ENCODE peak calls at places on chromosome 12, in seven cellular contexts. One of them, this sample, is unnamed.

GRCh38 chr12:795305-795704 is 42.9 kb downstream of the WNK1 start:
- DNase-seq in GM13977: no peak
- DNase-seq in epithelial cell of esophagus: no peak
- DNase-seq in fibroblast of lung: no peak
- DNase-seq in left ventricle myocardium inferior: no peak
- DNase-seq in A549: no peak
- DNase-seq in psoas muscle: no peak
- DNase-seq in this sample: peak; percentile 92

GRCh38 chr12:39145175-39145999 is 240.0 kb upstream of the CPNE8 start:
- DNase-seq in GM13977: peak; percentile 59
- DNase-seq in fibroblast of lung: peak; percentile 21
- DNase-seq in left ventricle myocardium inferior: peak; percentile 37
- DNase-seq in psoas muscle: peak; percentile 49
- DNase-seq in A549: peak; percentile 77
- DNase-seq in epithelial cell of esophagus: peak; percentile 61
- DNase-seq in this sample: peak; percentile 43

GRCh38 chr12:105271364-105271763 is 35.4 kb upstream of the APPL2 start:
- DNase-seq in fibroblast of lung: no peak
- DNase-seq in epithelial cell of esophagus: no peak
- DNase-seq in psoas muscle: no peak
- DNase-seq in GM13977: no peak
- DNase-seq in A549: no peak
- DNase-seq in left ventricle myocardium inferior: no peak
- DNase-seq in this sample: no peak

GRCh38 chr12:129729170-129729569 is 174.7 kb downstream of the TMEM132D start:
- DNase-seq in A549: no peak
- DNase-seq in left ventricle myocardium inferior: no peak
- DNase-seq in fibroblast of lung: no peak
- DNase-seq in epithelial cell of esophagus: no peak
- DNase-seq in psoas muscle: no peak
- DNase-seq in GM13977: no peak
- DNase-seq in this sample: no peak

GRCh38 chr12:50110762-50111416 is 1.1 kb upstream of the COX14 start:
- DNase-seq in psoas muscle: peak; percentile 79
- DNase-seq in A549: peak; percentile 52
- DNase-seq in fibroblast of lung: no peak
- DNase-seq in GM13977: no peak
- DNase-seq in left ventricle myocardium inferior: peak; percentile 82
- DNase-seq in epithelial cell of esophagus: peak; percentile 18
- DNase-seq in this sample: no peak

GRCh38 chr12:102374190-102374589 is 106.2 kb downstream of the IGF1 start:
- DNase-seq in psoas muscle: no peak
- DNase-seq in fibroblast of lung: peak; percentile 3
- DNase-seq in left ventricle myocardium inferior: no peak
- DNase-seq in GM13977: no peak
- DNase-seq in epithelial cell of esophagus: no peak
- DNase-seq in A549: no peak
- DNase-seq in this sample: no peak

GRCh38 chr12:12333407-12333831 is 16.6 kb downstream of the MANSC1 start:
- DNase-seq in fibroblast of lung: peak; percentile 98
- DNase-seq in epithelial cell of esophagus: peak; percentile 50
- DNase-seq in GM13977: no peak
- DNase-seq in psoas muscle: no peak
- DNase-seq in A549: no peak
- DNase-seq in left ventricle myocardium inferior: no peak
- DNase-seq in this sample: no peak

GRCh38 chr12:12563529-12563928 is 866 bp upstream of the DUSP16 start:
- DNase-seq in left ventricle myocardium inferior: no peak
- DNase-seq in A549: no peak
- DNase-seq in fibroblast of lung: peak; percentile 60
- DNase-seq in psoas muscle: no peak
- DNase-seq in epithelial cell of esophagus: peak; percentile 55
- DNase-seq in GM13977: no peak
- DNase-seq in this sample: no peak

GRCh38 chr12:131452444-131452860 is 258.4 kb upstream of the SFSWAP start:
- DNase-seq in GM13977: peak; percentile 69
- DNase-seq in fibroblast of lung: no peak
- DNase-seq in epithelial cell of esophagus: no peak
- DNase-seq in left ventricle myocardium inferior: no peak
- DNase-seq in psoas muscle: no peak
- DNase-seq in A549: peak; percentile 59
- DNase-seq in this sample: peak; percentile 51

DNA sequence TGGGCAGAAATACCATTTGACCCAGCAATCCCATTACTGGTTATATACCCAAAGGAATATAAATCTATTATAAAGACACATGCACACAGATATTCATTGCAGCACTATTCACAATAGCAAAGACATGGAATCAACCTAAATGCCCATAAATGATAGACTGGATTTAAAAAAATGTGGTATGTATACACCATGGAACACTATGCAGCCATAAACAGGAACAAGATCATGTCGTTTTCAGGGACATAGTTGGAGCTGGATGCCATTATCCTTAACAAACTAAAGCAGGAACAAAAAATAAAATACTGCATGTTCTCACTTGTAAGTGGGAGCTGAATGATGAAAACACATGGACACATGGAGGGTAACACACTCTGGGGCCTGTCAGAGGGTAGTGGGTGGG is 335.6 kb downstream of the BTG1 start:
- DNase-seq in A549: no peak
- DNase-seq in psoas muscle: no peak
- DNase-seq in GM13977: no peak
- DNase-seq in left ventricle myocardium inferior: no peak
- DNase-seq in fibroblast of lung: no peak
- DNase-seq in epithelial cell of esophagus: no peak
- DNase-seq in this sample: no peak
- TF ChIP-seq CTCF in A549: no peak
- TF ChIP-seq CTCF in psoas muscle: no peak
- TF ChIP-seq CTCF in GM13977: no peak
- TF ChIP-seq CTCF in left ventricle myocardium inferior: no peak
- TF ChIP-seq CTCF in fibroblast of lung: no peak
- TF ChIP-seq CTCF in epithelial cell of esophagus: no peak
- TF ChIP-seq CTCF in this sample: no peak

DNA sequence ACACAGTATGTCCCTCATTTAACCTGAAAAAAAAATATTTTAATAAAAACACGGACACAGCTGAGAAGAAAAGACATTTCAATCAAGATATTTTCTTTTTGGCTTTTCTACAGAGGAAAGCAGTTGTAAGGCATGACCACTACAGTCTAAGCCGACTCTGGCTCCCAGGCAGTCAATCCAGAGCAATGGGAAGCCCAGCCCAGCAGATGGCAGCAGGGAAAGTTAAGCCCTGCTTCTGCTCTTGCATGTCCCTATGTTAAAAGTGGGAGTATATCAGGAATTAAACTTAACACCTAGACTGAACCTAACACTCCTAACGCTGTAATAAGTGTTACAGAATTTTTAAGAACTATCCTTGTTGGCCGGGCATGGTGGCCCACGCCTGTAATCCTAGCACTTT is 19.5 kb upstream of the HAL start:
- DNase-seq in fibroblast of lung: peak; percentile 20
- DNase-seq in GM13977: no peak
- DNase-seq in A549: peak; percentile 62
- DNase-seq in psoas muscle: peak; percentile 23
- DNase-seq in epithelial cell of esophagus: peak; percentile 54
- DNase-seq in left ventricle myocardium inferior: peak; percentile 16
- DNase-seq in this sample: no peak
- TF ChIP-seq CTCF in fibroblast of lung: peak; percentile 50
- TF ChIP-seq CTCF in GM13977: no peak
- TF ChIP-seq CTCF in A549: peak; percentile 39
- TF ChIP-seq CTCF in psoas muscle: peak; percentile 37
- TF ChIP-seq CTCF in epithelial cell of esophagus: peak; percentile 61
- TF ChIP-seq CTCF in left ventricle myocardium inferior: peak; percentile 56
- TF ChIP-seq CTCF in this sample: no peak

DNA sequence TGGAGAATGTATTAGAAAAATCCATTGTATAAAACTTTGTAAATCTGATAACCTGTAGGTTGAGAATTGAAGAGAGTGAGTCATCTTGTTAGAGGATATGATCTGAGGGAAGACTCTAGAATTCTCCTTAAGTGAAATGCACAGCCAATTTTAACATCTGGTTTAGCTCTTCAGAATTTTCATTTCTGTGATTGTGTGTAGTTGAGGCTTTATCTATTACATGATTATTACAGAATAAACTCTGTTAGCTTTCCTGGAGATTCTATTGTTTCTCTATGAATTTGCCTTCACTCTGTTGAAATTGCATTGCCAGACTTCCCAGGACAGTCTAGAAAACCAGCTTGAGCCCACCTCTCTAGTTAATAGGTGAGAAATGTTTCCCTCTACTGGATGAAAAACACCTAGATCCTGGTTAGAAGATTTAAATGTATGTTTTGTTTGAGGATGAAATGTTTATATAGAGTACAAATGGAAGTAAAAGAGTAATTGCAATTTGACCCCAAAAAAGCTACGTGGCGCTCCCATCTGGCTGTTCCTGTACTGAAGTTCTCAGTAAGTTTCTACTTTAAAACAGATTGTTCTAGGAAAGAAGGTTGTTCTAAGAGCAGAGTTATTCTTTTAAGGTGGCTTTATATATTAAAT is 2.9 kb downstream of the NUDT4 start:
- DNase-seq in epithelial cell of esophagus: peak; percentile 34
- DNase-seq in psoas muscle: no peak
- DNase-seq in A549: peak; percentile 40
- DNase-seq in fibroblast of lung: peak; percentile 59
- DNase-seq in GM13977: no peak
- DNase-seq in left ventricle myocardium inferior: no peak
- DNase-seq in this sample: no peak
- TF ChIP-seq CTCF in epithelial cell of esophagus: peak; percentile 16
- TF ChIP-seq CTCF in psoas muscle: peak; percentile 24
- TF ChIP-seq CTCF in A549: peak; percentile 45
- TF ChIP-seq CTCF in fibroblast of lung: no peak
- TF ChIP-seq CTCF in GM13977: peak; percentile 36
- TF ChIP-seq CTCF in left ventricle myocardium inferior: no peak
- TF ChIP-seq CTCF in this sample: no peak

GRCh38 chr12:65881965-65882413 is 57.7 kb downstream of the HMGA2 start:
- DNase-seq in epithelial cell of esophagus: no peak
- DNase-seq in A549: no peak
- DNase-seq in fibroblast of lung: peak; percentile 65
- DNase-seq in psoas muscle: peak; percentile 88
- DNase-seq in GM13977: peak; percentile 46
- DNase-seq in left ventricle myocardium inferior: peak; percentile 83
- DNase-seq in this sample: peak; percentile 11
- TF ChIP-seq CTCF in epithelial cell of esophagus: peak; percentile 19
- TF ChIP-seq CTCF in A549: no peak
- TF ChIP-seq CTCF in fibroblast of lung: peak; percentile 39
- TF ChIP-seq CTCF in psoas muscle: peak; percentile 40
- TF ChIP-seq CTCF in GM13977: peak; percentile 21
- TF ChIP-seq CTCF in left ventricle myocardium inferior: peak; percentile 50
- TF ChIP-seq CTCF in this sample: no peak

GRCh38 chr12:106274012-106274411 is 26.2 kb upstream of the CKAP4 start:
- DNase-seq in A549: no peak
- DNase-seq in psoas muscle: no peak
- DNase-seq in fibroblast of lung: no peak
- DNase-seq in left ventricle myocardium inferior: no peak
- DNase-seq in GM13977: no peak
- DNase-seq in epithelial cell of esophagus: no peak
- DNase-seq in this sample: no peak
- TF ChIP-seq CTCF in A549: no peak
- TF ChIP-seq CTCF in psoas muscle: no peak
- TF ChIP-seq CTCF in fibroblast of lung: no peak
- TF ChIP-seq CTCF in left ventricle myocardium inferior: no peak
- TF ChIP-seq CTCF in GM13977: no peak
- TF ChIP-seq CTCF in epithelial cell of esophagus: no peak
- TF ChIP-seq CTCF in this sample: no peak

DNA sequence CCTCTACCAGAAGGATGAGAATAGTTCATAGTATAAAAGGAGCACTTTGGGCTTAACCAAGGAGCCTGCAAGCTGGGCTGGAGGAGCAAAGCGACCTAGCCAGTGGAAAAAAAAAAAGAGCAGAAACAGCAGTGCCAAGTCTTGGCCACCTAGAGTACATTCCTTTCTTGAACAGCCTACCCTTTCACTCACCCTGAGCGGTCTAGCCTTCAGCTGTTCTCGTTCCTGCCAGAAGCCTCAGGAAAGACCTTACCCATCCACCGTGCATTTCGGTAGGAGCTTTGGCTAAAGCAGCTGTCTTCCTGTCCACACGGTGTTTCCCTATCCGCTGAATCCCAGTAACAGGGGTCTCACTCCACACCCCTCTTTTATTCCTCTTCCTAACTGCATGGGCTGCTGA is 88.7 kb upstream of the METAP2 start:
- DNase-seq in A549: no peak
- DNase-seq in epithelial cell of esophagus: peak; percentile 8
- DNase-seq in left ventricle myocardium inferior: peak; percentile 17
- DNase-seq in psoas muscle: peak; percentile 39
- DNase-seq in fibroblast of lung: peak; percentile 48
- DNase-seq in GM13977: no peak
- DNase-seq in this sample: no peak
- TF ChIP-seq CTCF in A549: no peak
- TF ChIP-seq CTCF in epithelial cell of esophagus: no peak
- TF ChIP-seq CTCF in left ventricle myocardium inferior: peak; percentile 23
- TF ChIP-seq CTCF in psoas muscle: peak; percentile 14
- TF ChIP-seq CTCF in fibroblast of lung: no peak
- TF ChIP-seq CTCF in GM13977: no peak
- TF ChIP-seq CTCF in this sample: no peak

This sample was measured in activated CD8-positive, alpha-beta T cell treated with anti-CD3 and anti-CD28 coated beads for 36 hours.